ENCODE peak calls at places on chromosomes 7 and 10, in nine cellular contexts. One of them, this sample, is unnamed.

GRCh38 chr7:12403287-12404181 is at the start of gene VWDE:
- DNase-seq in ACHN: peak; percentile 10
- DNase-seq in OCI-M1: peak; percentile 79
- DNase-seq in skeletal muscle cell: no peak
- DNase-seq in endothelial cell: peak; percentile 37
- DNase-seq in sigmoid colon: no peak
- DNase-seq in prostate gland: peak; percentile 58
- DNase-seq in pancreas: peak; percentile 26
- DNase-seq in EL: peak; percentile 2
- DNase-seq in this sample: no peak

GRCh38 chr7:132183822-132184380 is 392.4 kb downstream of the PLXNA4 start:
- DNase-seq in EL: no peak
- DNase-seq in OCI-M1: no peak
- DNase-seq in endothelial cell: no peak
- DNase-seq in pancreas: no peak
- DNase-seq in prostate gland: no peak
- DNase-seq in sigmoid colon: peak; percentile 50
- DNase-seq in ACHN: no peak
- DNase-seq in skeletal muscle cell: no peak
- DNase-seq in this sample: no peak

GRCh38 chr7:82021713-82022112 is 251.9 kb upstream of the HGF start:
- DNase-seq in pancreas: no peak
- DNase-seq in endothelial cell: no peak
- DNase-seq in sigmoid colon: no peak
- DNase-seq in skeletal muscle cell: no peak
- DNase-seq in OCI-M1: no peak
- DNase-seq in ACHN: no peak
- DNase-seq in EL: no peak
- DNase-seq in prostate gland: no peak
- DNase-seq in this sample: no peak

GRCh38 chr7:15248514-15248913 is 313.3 kb downstream of the AGMO start:
- DNase-seq in pancreas: no peak
- DNase-seq in ACHN: no peak
- DNase-seq in OCI-M1: no peak
- DNase-seq in sigmoid colon: no peak
- DNase-seq in endothelial cell: no peak
- DNase-seq in prostate gland: no peak
- DNase-seq in EL: no peak
- DNase-seq in skeletal muscle cell: no peak
- DNase-seq in this sample: no peak

GRCh38 chr7:85065888-85066485 is 120.9 kb downstream of the SEMA3D start:
- DNase-seq in prostate gland: no peak
- DNase-seq in ACHN: no peak
- DNase-seq in skeletal muscle cell: no peak
- DNase-seq in pancreas: no peak
- DNase-seq in sigmoid colon: no peak
- DNase-seq in endothelial cell: no peak
- DNase-seq in OCI-M1: no peak
- DNase-seq in EL: no peak
- DNase-seq in this sample: no peak

GRCh38 chr7:24756989-24757798 is at the start of gene GSDME:
- DNase-seq in endothelial cell: peak; percentile 45
- DNase-seq in sigmoid colon: peak; percentile 80
- DNase-seq in skeletal muscle cell: no peak
- DNase-seq in OCI-M1: no peak
- DNase-seq in prostate gland: peak; percentile 17
- DNase-seq in EL: peak; percentile 80
- DNase-seq in pancreas: peak; percentile 43
- DNase-seq in ACHN: peak; percentile 88
- DNase-seq in this sample: peak; percentile 81

GRCh38 chr7:44765579-44766415 is 17.1 kb downstream of the ZMIZ2 start:
- DNase-seq in ACHN: no peak
- DNase-seq in prostate gland: no peak
- DNase-seq in skeletal muscle cell: no peak
- DNase-seq in sigmoid colon: no peak
- DNase-seq in EL: no peak
- DNase-seq in OCI-M1: no peak
- DNase-seq in pancreas: no peak
- DNase-seq in endothelial cell: no peak
- DNase-seq in this sample: no peak

GRCh38 chr7:5429253-5429856 is 5.7 kb upstream of the TNRC18 start:
- DNase-seq in sigmoid colon: no peak
- DNase-seq in EL: peak; percentile 61
- DNase-seq in pancreas: peak; percentile 70
- DNase-seq in OCI-M1: peak; percentile 67
- DNase-seq in ACHN: no peak
- DNase-seq in prostate gland: no peak
- DNase-seq in skeletal muscle cell: no peak
- DNase-seq in endothelial cell: peak; percentile 36
- DNase-seq in this sample: no peak

GRCh38 chr10:45000764-45001381 is at the start of gene ZNF22:
- DNase-seq in OCI-M1: peak; percentile 91
- DNase-seq in skeletal muscle cell: no peak
- DNase-seq in ACHN: peak; percentile 51
- DNase-seq in EL: peak; percentile 78
- DNase-seq in pancreas: peak; percentile 54
- DNase-seq in sigmoid colon: peak; percentile 82
- DNase-seq in prostate gland: no peak
- DNase-seq in endothelial cell: peak; percentile 77
- DNase-seq in this sample: peak; percentile 81

GRCh38 chr10:33067481-33067880 is 109.5 kb upstream of the ITGB1 start:
- DNase-seq in pancreas: no peak
- DNase-seq in skeletal muscle cell: no peak
- DNase-seq in EL: no peak
- DNase-seq in prostate gland: no peak
- DNase-seq in sigmoid colon: no peak
- DNase-seq in ACHN: no peak
- DNase-seq in OCI-M1: no peak
- DNase-seq in endothelial cell: no peak
- DNase-seq in this sample: no peak

GRCh38 chr10:24825551-24825950 is 101.9 kb upstream of the ARHGAP21 start:
- DNase-seq in sigmoid colon: no peak
- DNase-seq in ACHN: no peak
- DNase-seq in skeletal muscle cell: peak; percentile 7
- DNase-seq in OCI-M1: peak; percentile 16
- DNase-seq in prostate gland: no peak
- DNase-seq in EL: peak; percentile 41
- DNase-seq in endothelial cell: no peak
- DNase-seq in pancreas: no peak
- DNase-seq in this sample: no peak

GRCh38 chr10:74825371-74826141 is 844 bp upstream of the KAT6B start:
- DNase-seq in sigmoid colon: no peak
- DNase-seq in EL: no peak
- DNase-seq in endothelial cell: peak; percentile 62
- DNase-seq in pancreas: no peak
- DNase-seq in OCI-M1: peak; percentile 71
- DNase-seq in ACHN: peak; percentile 51
- DNase-seq in skeletal muscle cell: peak; percentile 12
- DNase-seq in prostate gland: no peak
- DNase-seq in this sample: no peak

GRCh38 chr10:89466599-89467035 is 52.2 kb downstream of the IFIT5 start:
- DNase-seq in sigmoid colon: no peak
- DNase-seq in EL: peak; percentile 59
- DNase-seq in endothelial cell: no peak
- DNase-seq in OCI-M1: peak; percentile 73
- DNase-seq in pancreas: no peak
- DNase-seq in prostate gland: no peak
- DNase-seq in skeletal muscle cell: no peak
- DNase-seq in ACHN: peak; percentile 61
- DNase-seq in this sample: peak; percentile 36

GRCh38 chr10:103327906-103328305 is 23.0 kb downstream of the PCGF6 start:
- DNase-seq in prostate gland: no peak
- DNase-seq in EL: no peak
- DNase-seq in pancreas: no peak
- DNase-seq in endothelial cell: no peak
- DNase-seq in OCI-M1: no peak
- DNase-seq in skeletal muscle cell: no peak
- DNase-seq in ACHN: no peak
- DNase-seq in sigmoid colon: no peak
- DNase-seq in this sample: no peak

GRCh38 chr7:30925117-30925516 is 13.5 kb downstream of the AQP1 start:
- DNase-seq in OCI-M1: no peak
- DNase-seq in EL: no peak
- DNase-seq in ACHN: no peak
- DNase-seq in skeletal muscle cell: no peak
- DNase-seq in sigmoid colon: no peak
- DNase-seq in endothelial cell: peak; percentile 0
- DNase-seq in prostate gland: no peak
- DNase-seq in pancreas: peak; percentile 1
- DNase-seq in this sample: no peak

GRCh38 chr10:25097669-25098411 is 77.0 kb upstream of the GPR158 start:
- DNase-seq in sigmoid colon: no peak
- DNase-seq in ACHN: no peak
- DNase-seq in endothelial cell: no peak
- DNase-seq in pancreas: no peak
- DNase-seq in skeletal muscle cell: no peak
- DNase-seq in prostate gland: no peak
- DNase-seq in OCI-M1: no peak
- DNase-seq in EL: no peak
- DNase-seq in this sample: no peak

GRCh38 chr10:80472234-80473095 is 18.4 kb downstream of the TSPAN14 start:
- DNase-seq in ACHN: peak; percentile 39
- DNase-seq in skeletal muscle cell: peak; percentile 72
- DNase-seq in endothelial cell: no peak
- DNase-seq in prostate gland: no peak
- DNase-seq in EL: peak; percentile 85
- DNase-seq in sigmoid colon: no peak
- DNase-seq in OCI-M1: no peak
- DNase-seq in pancreas: no peak
- DNase-seq in this sample: no peak

GRCh38 chr10:4512557-4513286 is 313.3 kb upstream of the AKR1E2 start:
- DNase-seq in endothelial cell: peak; percentile 23
- DNase-seq in prostate gland: peak; percentile 49
- DNase-seq in OCI-M1: peak; percentile 28
- DNase-seq in EL: peak; percentile 62
- DNase-seq in skeletal muscle cell: peak; percentile 83
- DNase-seq in ACHN: peak; percentile 62
- DNase-seq in sigmoid colon: peak; percentile 73
- DNase-seq in pancreas: no peak
- DNase-seq in this sample: peak; percentile 50

GRCh38 chr10:63528084-63528744 is 7.0 kb downstream of the REEP3 start:
- DNase-seq in prostate gland: no peak
- DNase-seq in pancreas: no peak
- DNase-seq in ACHN: no peak
- DNase-seq in EL: no peak
- DNase-seq in skeletal muscle cell: no peak
- DNase-seq in OCI-M1: no peak
- DNase-seq in endothelial cell: no peak
- DNase-seq in sigmoid colon: no peak
- DNase-seq in this sample: no peak

GRCh38 chr7:18354686-18355085 is 140.9 kb upstream of the HDAC9 start:
- DNase-seq in endothelial cell: no peak
- DNase-seq in sigmoid colon: no peak
- DNase-seq in OCI-M1: no peak
- DNase-seq in EL: no peak
- DNase-seq in prostate gland: no peak
- DNase-seq in ACHN: no peak
- DNase-seq in skeletal muscle cell: no peak
- DNase-seq in pancreas: no peak
- DNase-seq in this sample: no peak

GRCh38 chr10:101120884-101121660 is 10.0 kb upstream of the TLX1 start:
- DNase-seq in ACHN: peak; percentile 16
- DNase-seq in prostate gland: no peak
- DNase-seq in sigmoid colon: no peak
- DNase-seq in OCI-M1: no peak
- DNase-seq in skeletal muscle cell: no peak
- DNase-seq in EL: no peak
- DNase-seq in endothelial cell: no peak
- DNase-seq in pancreas: no peak
- DNase-seq in this sample: no peak

GRCh38 chr7:100483101-100483727 is 513 bp upstream of the NYAP1 start:
- DNase-seq in pancreas: peak; percentile 59
- DNase-seq in ACHN: peak; percentile 78
- DNase-seq in sigmoid colon: peak; percentile 81
- DNase-seq in skeletal muscle cell: no peak
- DNase-seq in EL: peak; percentile 58
- DNase-seq in endothelial cell: peak; percentile 80
- DNase-seq in prostate gland: peak; percentile 37
- DNase-seq in OCI-M1: peak; percentile 91
- DNase-seq in this sample: peak; percentile 77

GRCh38 chr7:97973206-97973658 is 16.8 kb downstream of the OCM2 start:
- DNase-seq in sigmoid colon: no peak
- DNase-seq in prostate gland: no peak
- DNase-seq in EL: no peak
- DNase-seq in pancreas: peak; percentile 90
- DNase-seq in ACHN: no peak
- DNase-seq in OCI-M1: no peak
- DNase-seq in skeletal muscle cell: no peak
- DNase-seq in endothelial cell: no peak
- DNase-seq in this sample: no peak

GRCh38 chr7:80413395-80413955 is 98.4 kb downstream of the GNAT3 start:
- DNase-seq in skeletal muscle cell: no peak
- DNase-seq in EL: no peak
- DNase-seq in endothelial cell: no peak
- DNase-seq in ACHN: no peak
- DNase-seq in OCI-M1: no peak
- DNase-seq in sigmoid colon: no peak
- DNase-seq in pancreas: no peak
- DNase-seq in prostate gland: no peak
- DNase-seq in this sample: no peak

GRCh38 chr10:46516660-46517416 is 39.6 kb downstream of the GPRIN2 start:
- DNase-seq in OCI-M1: no peak
- DNase-seq in sigmoid colon: no peak
- DNase-seq in EL: peak; percentile 87
- DNase-seq in pancreas: no peak
- DNase-seq in skeletal muscle cell: peak; percentile 92
- DNase-seq in ACHN: peak; percentile 58
- DNase-seq in endothelial cell: no peak
- DNase-seq in prostate gland: no peak
- DNase-seq in this sample: peak; percentile 64

GRCh38 chr10:1137499-1138163 is 81.4 kb downstream of the WDR37 start:
- DNase-seq in prostate gland: no peak
- DNase-seq in endothelial cell: no peak
- DNase-seq in sigmoid colon: no peak
- DNase-seq in ACHN: no peak
- DNase-seq in skeletal muscle cell: no peak
- DNase-seq in EL: no peak
- DNase-seq in pancreas: no peak
- DNase-seq in OCI-M1: no peak
- DNase-seq in this sample: no peak

GRCh38 chr10:119441151-119441821 is 101.2 kb downstream of the RGS10 start:
- DNase-seq in endothelial cell: no peak
- DNase-seq in prostate gland: no peak
- DNase-seq in OCI-M1: no peak
- DNase-seq in sigmoid colon: peak; percentile 82
- DNase-seq in EL: peak; percentile 93
- DNase-seq in pancreas: no peak
- DNase-seq in ACHN: no peak
- DNase-seq in skeletal muscle cell: peak; percentile 73
- DNase-seq in this sample: no peak

GRCh38 chr7:28478661-28479060 is 66.3 kb downstream of the CREB5 start:
- DNase-seq in prostate gland: no peak
- DNase-seq in pancreas: no peak
- DNase-seq in ACHN: no peak
- DNase-seq in OCI-M1: no peak
- DNase-seq in endothelial cell: no peak
- DNase-seq in sigmoid colon: no peak
- DNase-seq in skeletal muscle cell: no peak
- DNase-seq in EL: no peak
- DNase-seq in this sample: no peak

GRCh38 chr10:31912898-31913847 is 15.5 kb downstream of the ARHGAP12 start:
- DNase-seq in EL: peak; percentile 30
- DNase-seq in endothelial cell: no peak
- DNase-seq in pancreas: no peak
- DNase-seq in OCI-M1: no peak
- DNase-seq in ACHN: peak; percentile 23
- DNase-seq in sigmoid colon: no peak
- DNase-seq in prostate gland: no peak
- DNase-seq in skeletal muscle cell: no peak
- DNase-seq in this sample: no peak

GRCh38 chr10:93752761-93753160 is 5.0 kb upstream of the LGI1 start:
- DNase-seq in EL: peak; percentile 73
- DNase-seq in prostate gland: no peak
- DNase-seq in endothelial cell: no peak
- DNase-seq in pancreas: no peak
- DNase-seq in ACHN: peak; percentile 20
- DNase-seq in OCI-M1: no peak
- DNase-seq in skeletal muscle cell: no peak
- DNase-seq in sigmoid colon: no peak
- DNase-seq in this sample: no peak